ENCODE peak calls at places on chromosome 20, in ten cellular contexts. One of them, this sample, is unnamed.

GRCh38 chr20:32914031-32914430 is 55.3 kb downstream of the EFCAB8 start:
- DNase-seq in AG10803: no peak
- DNase-seq in HL-60: no peak
- DNase-seq in hepatocyte: no peak
- DNase-seq in Peyer's patch: no peak
- DNase-seq in GM13977: no peak
- DNase-seq in NB4: no peak
- DNase-seq in uterus: no peak
- DNase-seq in psoas muscle: no peak
- DNase-seq in GM20000: no peak
- DNase-seq in this sample: no peak

GRCh38 chr20:37346526-37347346 is 796 bp downstream of the SRC start:
- DNase-seq in AG10803: no peak
- DNase-seq in HL-60: no peak
- DNase-seq in hepatocyte: no peak
- DNase-seq in Peyer's patch: no peak
- DNase-seq in GM13977: no peak
- DNase-seq in NB4: no peak
- DNase-seq in uterus: peak
- DNase-seq in psoas muscle: no peak
- DNase-seq in GM20000: peak
- DNase-seq in this sample: no peak

GRCh38 chr20:20441259-20441658 is 73.4 kb downstream of the INSM1 start:
- DNase-seq in AG10803: no peak
- DNase-seq in HL-60: no peak
- DNase-seq in hepatocyte: no peak
- DNase-seq in Peyer's patch: no peak
- DNase-seq in GM13977: no peak
- DNase-seq in NB4: no peak
- DNase-seq in uterus: no peak
- DNase-seq in psoas muscle: no peak
- DNase-seq in GM20000: no peak
- DNase-seq in this sample: no peak

GRCh38 chr20:55961351-55962320 is 43.7 kb downstream of the CBLN4 start:
- DNase-seq in AG10803: no peak
- DNase-seq in HL-60: no peak
- DNase-seq in hepatocyte: no peak
- DNase-seq in Peyer's patch: no peak
- DNase-seq in GM13977: no peak
- DNase-seq in NB4: no peak
- DNase-seq in uterus: peak
- DNase-seq in psoas muscle: no peak
- DNase-seq in GM20000: no peak
- DNase-seq in this sample: no peak

GRCh38 chr20:3995067-3995748 is 20.1 kb downstream of the RNF24 start:
- DNase-seq in AG10803: peak
- DNase-seq in HL-60: no peak
- DNase-seq in hepatocyte: no peak
- DNase-seq in Peyer's patch: no peak
- DNase-seq in GM13977: no peak
- DNase-seq in NB4: peak
- DNase-seq in uterus: no peak
- DNase-seq in psoas muscle: no peak
- DNase-seq in GM20000: no peak
- DNase-seq in this sample: peak

GRCh38 chr20:46128310-46129151 is 10.4 kb downstream of the CD40 start:
- DNase-seq in AG10803: no peak
- DNase-seq in HL-60: no peak
- DNase-seq in hepatocyte: peak
- DNase-seq in Peyer's patch: no peak
- DNase-seq in GM13977: no peak
- DNase-seq in NB4: peak
- DNase-seq in uterus: no peak
- DNase-seq in psoas muscle: no peak
- DNase-seq in GM20000: no peak
- DNase-seq in this sample: no peak

GRCh38 chr20:53903652-53903987 is 166.8 kb downstream of the BCAS1 start:
- DNase-seq in AG10803: peak
- DNase-seq in HL-60: peak
- DNase-seq in hepatocyte: no peak
- DNase-seq in Peyer's patch: no peak
- DNase-seq in GM13977: no peak
- DNase-seq in NB4: peak
- DNase-seq in uterus: no peak
- DNase-seq in psoas muscle: no peak
- DNase-seq in GM20000: no peak
- DNase-seq in this sample: no peak

GRCh38 chr20:59322813-59323469 is 22.5 kb downstream of the EDN3 start:
- DNase-seq in AG10803: peak
- DNase-seq in HL-60: no peak
- DNase-seq in hepatocyte: no peak
- DNase-seq in Peyer's patch: no peak
- DNase-seq in GM13977: no peak
- DNase-seq in NB4: peak
- DNase-seq in uterus: no peak
- DNase-seq in psoas muscle: no peak
- DNase-seq in GM20000: no peak
- DNase-seq in this sample: no peak

GRCh38 chr20:50292324-50293243 is 102.0 kb downstream of the CEBPB start:
- DNase-seq in AG10803: peak
- DNase-seq in HL-60: no peak
- DNase-seq in hepatocyte: peak
- DNase-seq in Peyer's patch: peak
- DNase-seq in GM13977: no peak
- DNase-seq in NB4: peak
- DNase-seq in uterus: peak
- DNase-seq in psoas muscle: peak
- DNase-seq in GM20000: no peak
- DNase-seq in this sample: peak

GRCh38 chr20:36544134-36545018 is 3.1 kb downstream of the MYL9 start:
- DNase-seq in AG10803: peak
- DNase-seq in HL-60: no peak
- DNase-seq in hepatocyte: no peak
- DNase-seq in Peyer's patch: no peak
- DNase-seq in GM13977: no peak
- DNase-seq in NB4: no peak
- DNase-seq in uterus: peak
- DNase-seq in psoas muscle: no peak
- DNase-seq in GM20000: no peak
- DNase-seq in this sample: peak

GRCh38 chr20:9236408-9236912 is 167.6 kb downstream of the PLCB4 start:
- DNase-seq in AG10803: no peak
- DNase-seq in HL-60: no peak
- DNase-seq in hepatocyte: no peak
- DNase-seq in Peyer's patch: no peak
- DNase-seq in GM13977: no peak
- DNase-seq in NB4: no peak
- DNase-seq in uterus: no peak
- DNase-seq in psoas muscle: no peak
- DNase-seq in GM20000: no peak
- DNase-seq in this sample: no peak

GRCh38 chr20:1266167-1266973 is at the start of gene SNPH:
- DNase-seq in AG10803: peak
- DNase-seq in HL-60: no peak
- DNase-seq in hepatocyte: peak
- DNase-seq in Peyer's patch: peak
- DNase-seq in GM13977: peak
- DNase-seq in NB4: peak
- DNase-seq in uterus: peak
- DNase-seq in psoas muscle: peak
- DNase-seq in GM20000: peak
- DNase-seq in this sample: peak

GRCh38 chr20:39269031-39269461 is 306.9 kb downstream of the DHX35 start:
- DNase-seq in AG10803: peak
- DNase-seq in HL-60: peak
- DNase-seq in hepatocyte: peak
- DNase-seq in Peyer's patch: peak
- DNase-seq in GM13977: peak
- DNase-seq in NB4: peak
- DNase-seq in uterus: peak
- DNase-seq in psoas muscle: peak
- DNase-seq in GM20000: peak
- DNase-seq in this sample: no peak

GRCh38 chr20:34110025-34111013 is 1.7 kb downstream of the EIF2S2 start:
- DNase-seq in AG10803: peak
- DNase-seq in HL-60: no peak
- DNase-seq in hepatocyte: no peak
- DNase-seq in Peyer's patch: no peak
- DNase-seq in GM13977: peak
- DNase-seq in NB4: peak
- DNase-seq in uterus: no peak
- DNase-seq in psoas muscle: no peak
- DNase-seq in GM20000: peak
- DNase-seq in this sample: no peak
- TF ChIP-seq CTCF in AG10803: no peak
- TF ChIP-seq CTCF in HL-60: no peak
- TF ChIP-seq CTCF in hepatocyte: peak
- TF ChIP-seq CTCF in Peyer's patch: peak
- TF ChIP-seq CTCF in GM13977: no peak
- TF ChIP-seq CTCF in NB4: no peak
- TF ChIP-seq CTCF in uterus: no peak
- TF ChIP-seq CTCF in psoas muscle: no peak
- TF ChIP-seq CTCF in GM20000: no peak
- TF ChIP-seq CTCF in this sample: peak

GRCh38 chr20:51560550-51561307 is 18.2 kb upstream of the NFATC2 start:
- DNase-seq in AG10803: no peak
- DNase-seq in HL-60: no peak
- DNase-seq in hepatocyte: no peak
- DNase-seq in Peyer's patch: no peak
- DNase-seq in GM13977: no peak
- DNase-seq in NB4: no peak
- DNase-seq in uterus: no peak
- DNase-seq in psoas muscle: no peak
- DNase-seq in GM20000: no peak
- DNase-seq in this sample: peak

GRCh38 chr20:51563141-51563596 is 20.6 kb upstream of the NFATC2 start:
- DNase-seq in AG10803: peak
- DNase-seq in HL-60: no peak
- DNase-seq in hepatocyte: peak
- DNase-seq in Peyer's patch: no peak
- DNase-seq in GM13977: no peak
- DNase-seq in NB4: no peak
- DNase-seq in uterus: no peak
- DNase-seq in psoas muscle: no peak
- DNase-seq in GM20000: no peak
- DNase-seq in this sample: no peak

GRCh38 chr20:51563597-51564332 is 21.2 kb upstream of the NFATC2 start:
- DNase-seq in AG10803: peak
- DNase-seq in HL-60: no peak
- DNase-seq in hepatocyte: peak
- DNase-seq in Peyer's patch: no peak
- DNase-seq in GM13977: no peak
- DNase-seq in NB4: peak
- DNase-seq in uterus: peak
- DNase-seq in psoas muscle: peak
- DNase-seq in GM20000: no peak
- DNase-seq in this sample: peak

GRCh38 chr20:51562027-51562333 is 19.5 kb upstream of the NFATC2 start:
- DNase-seq in AG10803: no peak
- DNase-seq in HL-60: no peak
- DNase-seq in hepatocyte: no peak
- DNase-seq in Peyer's patch: no peak
- DNase-seq in GM13977: no peak
- DNase-seq in NB4: peak
- DNase-seq in uterus: no peak
- DNase-seq in psoas muscle: no peak
- DNase-seq in GM20000: no peak
- DNase-seq in this sample: peak

GRCh38 chr20:51562334-51563140 is 20.0 kb upstream of the NFATC2 start:
- DNase-seq in AG10803: peak
- DNase-seq in HL-60: no peak
- DNase-seq in hepatocyte: peak
- DNase-seq in Peyer's patch: peak
- DNase-seq in GM13977: peak
- DNase-seq in NB4: peak
- DNase-seq in uterus: peak
- DNase-seq in psoas muscle: peak
- DNase-seq in GM20000: peak
- DNase-seq in this sample: peak
- TF ChIP-seq CTCF in AG10803: no peak
- TF ChIP-seq CTCF in HL-60: no peak
- TF ChIP-seq CTCF in hepatocyte: peak
- TF ChIP-seq CTCF in Peyer's patch: no peak
- TF ChIP-seq CTCF in GM13977: no peak
- TF ChIP-seq CTCF in NB4: no peak
- TF ChIP-seq CTCF in uterus: no peak
- TF ChIP-seq CTCF in psoas muscle: no peak
- TF ChIP-seq CTCF in GM20000: no peak
- TF ChIP-seq CTCF in this sample: peak

DNA sequence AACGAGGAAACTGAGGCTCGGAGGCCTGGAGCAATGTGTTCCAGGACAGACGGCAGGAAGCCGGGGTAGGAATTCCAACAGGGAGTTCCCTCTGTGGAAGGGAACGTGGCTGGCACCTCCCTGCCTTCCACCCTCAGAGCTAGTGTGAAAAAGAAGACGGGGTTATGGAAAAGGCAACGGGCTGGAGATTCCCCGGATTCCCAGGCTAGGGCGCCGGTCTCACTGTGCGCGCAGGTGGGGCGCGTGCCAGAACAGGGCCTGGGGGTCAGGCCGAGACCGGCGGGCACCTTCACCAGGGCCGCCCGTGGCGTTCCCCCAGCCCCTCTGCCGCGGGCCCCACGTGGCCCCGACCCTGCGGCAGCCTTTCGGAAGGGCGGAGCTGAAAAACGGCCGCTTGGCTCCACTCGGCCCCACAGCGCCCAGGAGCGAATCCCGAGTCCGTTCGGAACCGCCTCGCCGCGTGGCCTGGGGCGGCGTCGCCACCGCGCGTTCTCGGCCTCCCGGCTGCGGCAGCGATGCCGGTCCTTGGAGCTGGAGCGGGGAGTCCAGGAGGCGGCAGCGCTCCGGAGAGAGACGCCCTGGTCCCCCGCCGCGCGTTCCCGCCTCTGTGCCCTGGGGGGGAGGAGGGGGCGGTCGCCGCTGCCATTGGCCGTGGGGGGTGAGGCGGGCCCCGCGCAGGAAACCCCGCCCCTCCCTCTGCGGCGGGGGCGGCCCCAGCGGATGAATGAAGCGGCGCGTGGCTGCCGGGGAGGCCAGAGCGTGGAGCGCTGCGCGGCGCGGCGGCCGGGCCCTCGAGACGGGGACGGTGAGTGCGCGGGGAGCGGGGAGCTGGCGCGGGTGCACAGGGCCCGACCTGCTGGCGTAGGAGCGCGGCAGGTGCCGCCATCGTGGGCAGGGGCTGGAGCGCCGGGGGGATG is at the start of gene SLCO4A1:
- DNase-seq in AG10803: no peak
- DNase-seq in HL-60: peak
- DNase-seq in hepatocyte: peak
- DNase-seq in Peyer's patch: peak
- DNase-seq in GM13977: peak
- DNase-seq in NB4: peak
- DNase-seq in uterus: peak
- DNase-seq in psoas muscle: peak
- DNase-seq in GM20000: peak
- DNase-seq in this sample: peak
- TF ChIP-seq CTCF in AG10803: no peak
- TF ChIP-seq CTCF in HL-60: no peak
- TF ChIP-seq CTCF in hepatocyte: no peak
- TF ChIP-seq CTCF in Peyer's patch: no peak
- TF ChIP-seq CTCF in GM13977: peak
- TF ChIP-seq CTCF in NB4: no peak
- TF ChIP-seq CTCF in uterus: no peak
- TF ChIP-seq CTCF in psoas muscle: peak
- TF ChIP-seq CTCF in GM20000: no peak
- TF ChIP-seq CTCF in this sample: no peak

GRCh38 chr20:63397155-63397843 is 36.1 kb upstream of the CHRNA4 start:
- DNase-seq in AG10803: no peak
- DNase-seq in HL-60: no peak
- DNase-seq in hepatocyte: no peak
- DNase-seq in Peyer's patch: no peak
- DNase-seq in GM13977: no peak
- DNase-seq in NB4: no peak
- DNase-seq in uterus: no peak
- DNase-seq in psoas muscle: no peak
- DNase-seq in GM20000: no peak
- DNase-seq in this sample: no peak
- TF ChIP-seq CTCF in AG10803: no peak
- TF ChIP-seq CTCF in HL-60: no peak
- TF ChIP-seq CTCF in hepatocyte: no peak
- TF ChIP-seq CTCF in Peyer's patch: no peak
- TF ChIP-seq CTCF in GM13977: no peak
- TF ChIP-seq CTCF in NB4: no peak
- TF ChIP-seq CTCF in uterus: no peak
- TF ChIP-seq CTCF in psoas muscle: no peak
- TF ChIP-seq CTCF in GM20000: no peak
- TF ChIP-seq CTCF in this sample: no peak